ENCODE peak calls at places on chromosomes 12 and 14, in eight cellular contexts. One of them, this sample, is unnamed. For H3K4me1 and H3K27me3, the result is how much of the 10 kb centered on the place peaks cover.

GRCh38 chr12:110073049-110073831 is 24.9 kb upstream of the C12orf76 start:
- DNase-seq in heart left ventricle: no peak
- DNase-seq in stomach: no peak
- DNase-seq in ovary: no peak
- DNase-seq in trophoblast cell: no peak
- DNase-seq in IMR-90: no peak
- DNase-seq in naive thymus-derived CD4-positive, alpha-beta T cell: peak
- DNase-seq in body of pancreas: peak
- DNase-seq in this sample: no peak

GRCh38 chr12:2225736-2226135 is 172.9 kb downstream of the CACNA1C start:
- DNase-seq in heart left ventricle: no peak
- DNase-seq in stomach: no peak
- DNase-seq in ovary: no peak
- DNase-seq in trophoblast cell: no peak
- DNase-seq in IMR-90: peak
- DNase-seq in naive thymus-derived CD4-positive, alpha-beta T cell: no peak
- DNase-seq in body of pancreas: no peak
- DNase-seq in this sample: no peak

GRCh38 chr12:100384549-100384916 is 27.7 kb downstream of the SLC17A8 start:
- DNase-seq in heart left ventricle: no peak
- DNase-seq in stomach: no peak
- DNase-seq in ovary: no peak
- DNase-seq in trophoblast cell: no peak
- DNase-seq in IMR-90: no peak
- DNase-seq in naive thymus-derived CD4-positive, alpha-beta T cell: no peak
- DNase-seq in body of pancreas: no peak
- DNase-seq in this sample: no peak

GRCh38 chr12:102567031-102567985 is 86.9 kb upstream of the IGF1 start:
- DNase-seq in heart left ventricle: no peak
- DNase-seq in stomach: no peak
- DNase-seq in ovary: no peak
- DNase-seq in trophoblast cell: peak
- DNase-seq in IMR-90: peak
- DNase-seq in naive thymus-derived CD4-positive, alpha-beta T cell: no peak
- DNase-seq in body of pancreas: no peak
- DNase-seq in this sample: no peak

GRCh38 chr12:122641976-122642375 is 61.2 kb downstream of the HCAR2 start:
- DNase-seq in heart left ventricle: no peak
- DNase-seq in stomach: no peak
- DNase-seq in ovary: no peak
- DNase-seq in trophoblast cell: peak
- DNase-seq in IMR-90: peak
- DNase-seq in naive thymus-derived CD4-positive, alpha-beta T cell: no peak
- DNase-seq in body of pancreas: no peak
- DNase-seq in this sample: no peak

GRCh38 chr14:84819528-84819927 is 710.4 kb upstream of the FLRT2 start:
- DNase-seq in heart left ventricle: no peak
- DNase-seq in stomach: no peak
- DNase-seq in ovary: no peak
- DNase-seq in trophoblast cell: no peak
- DNase-seq in IMR-90: no peak
- DNase-seq in naive thymus-derived CD4-positive, alpha-beta T cell: no peak
- DNase-seq in body of pancreas: no peak
- DNase-seq in this sample: no peak

GRCh38 chr12:26204612-26205289 is 9.4 kb downstream of the SSPN start:
- DNase-seq in heart left ventricle: peak
- DNase-seq in stomach: no peak
- DNase-seq in ovary: peak
- DNase-seq in trophoblast cell: no peak
- DNase-seq in IMR-90: no peak
- DNase-seq in naive thymus-derived CD4-positive, alpha-beta T cell: no peak
- DNase-seq in body of pancreas: no peak
- DNase-seq in this sample: no peak

GRCh38 chr12:129300011-129300410 is 446.7 kb downstream of the GLT1D1 start:
- DNase-seq in heart left ventricle: no peak
- DNase-seq in stomach: no peak
- DNase-seq in ovary: no peak
- DNase-seq in trophoblast cell: no peak
- DNase-seq in IMR-90: no peak
- DNase-seq in naive thymus-derived CD4-positive, alpha-beta T cell: no peak
- DNase-seq in body of pancreas: no peak
- DNase-seq in this sample: no peak

GRCh38 chr14:37945959-37946358 is 261.7 kb upstream of the SSTR1 start:
- DNase-seq in heart left ventricle: no peak
- DNase-seq in stomach: no peak
- DNase-seq in ovary: no peak
- DNase-seq in trophoblast cell: no peak
- DNase-seq in IMR-90: no peak
- DNase-seq in naive thymus-derived CD4-positive, alpha-beta T cell: no peak
- DNase-seq in body of pancreas: no peak
- DNase-seq in this sample: no peak

GRCh38 chr12:66301944-66302826 is at the start of gene HELB:
- DNase-seq in heart left ventricle: peak
- DNase-seq in stomach: peak
- DNase-seq in ovary: peak
- DNase-seq in trophoblast cell: peak
- DNase-seq in IMR-90: peak
- DNase-seq in naive thymus-derived CD4-positive, alpha-beta T cell: peak
- DNase-seq in body of pancreas: peak
- DNase-seq in this sample: peak

DNA sequence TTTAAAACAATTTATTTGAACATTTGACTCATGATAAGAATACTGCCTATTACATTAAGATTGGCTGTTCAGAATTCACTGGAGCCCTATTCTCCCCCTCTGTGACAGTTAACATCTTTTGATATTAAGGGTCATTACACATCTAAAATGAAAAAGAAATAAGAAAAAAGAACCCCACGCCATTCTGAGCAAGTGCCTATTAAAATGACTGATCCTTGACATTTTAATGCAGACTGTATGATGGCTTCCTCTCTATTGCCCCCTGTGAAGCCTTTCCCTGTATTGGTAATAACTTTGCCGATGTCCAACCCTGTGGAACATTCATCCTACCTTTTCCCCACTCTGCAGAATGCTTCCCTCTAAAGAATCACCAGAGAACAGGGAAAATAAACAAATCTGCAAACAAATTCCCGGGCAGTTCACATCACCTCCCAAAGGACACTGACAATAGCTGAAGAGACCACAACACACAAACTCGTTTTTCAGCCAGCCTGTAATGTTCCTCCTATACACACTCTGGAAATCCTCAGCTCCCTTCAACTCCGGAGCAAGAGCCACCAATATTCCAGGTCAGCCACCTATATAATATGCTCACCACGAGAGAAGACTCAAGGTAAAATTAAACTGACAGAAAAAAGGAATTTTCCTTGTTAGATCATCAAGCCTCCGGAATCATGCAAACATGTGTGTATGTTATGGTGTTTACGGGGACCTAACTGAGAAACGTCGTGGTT is 2.1 kb downstream of the NIN start:
- DNase-seq in heart left ventricle: no peak
- DNase-seq in stomach: no peak
- DNase-seq in ovary: no peak
- DNase-seq in trophoblast cell: no peak
- DNase-seq in IMR-90: no peak
- DNase-seq in naive thymus-derived CD4-positive, alpha-beta T cell: no peak
- DNase-seq in body of pancreas: no peak
- DNase-seq in this sample: no peak
- H3K4me1 ChIP-seq in heart left ventricle: under half
- H3K4me1 ChIP-seq in stomach: under half
- H3K4me1 ChIP-seq in ovary: under half
- H3K4me1 ChIP-seq in trophoblast cell: under half
- H3K4me1 ChIP-seq in IMR-90: under half
- H3K4me1 ChIP-seq in naive thymus-derived CD4-positive, alpha-beta T cell: half or more
- H3K4me1 ChIP-seq in body of pancreas: under half
- H3K4me1 ChIP-seq in this sample: under half

GRCh38 chr12:98780261-98780660 is 135.2 kb downstream of the APAF1 start:
- DNase-seq in heart left ventricle: no peak
- DNase-seq in stomach: no peak
- DNase-seq in ovary: no peak
- DNase-seq in trophoblast cell: no peak
- DNase-seq in IMR-90: no peak
- DNase-seq in naive thymus-derived CD4-positive, alpha-beta T cell: no peak
- DNase-seq in body of pancreas: no peak
- DNase-seq in this sample: no peak
- H3K27me3 ChIP-seq in heart left ventricle: under half
- H3K27me3 ChIP-seq in stomach: under half
- H3K27me3 ChIP-seq in ovary: under half
- H3K27me3 ChIP-seq in trophoblast cell: under half
- H3K27me3 ChIP-seq in IMR-90: under half
- H3K27me3 ChIP-seq in naive thymus-derived CD4-positive, alpha-beta T cell: under half
- H3K27me3 ChIP-seq in body of pancreas: under half
- H3K27me3 ChIP-seq in this sample: under half

GRCh38 chr12:111222520-111222919 is 146.4 kb downstream of the PHETA1 start:
- DNase-seq in heart left ventricle: no peak
- DNase-seq in stomach: no peak
- DNase-seq in ovary: no peak
- DNase-seq in trophoblast cell: no peak
- DNase-seq in IMR-90: no peak
- DNase-seq in naive thymus-derived CD4-positive, alpha-beta T cell: no peak
- DNase-seq in body of pancreas: no peak
- DNase-seq in this sample: no peak
- H3K4me3 ChIP-seq in heart left ventricle: no peak
- H3K4me3 ChIP-seq in stomach: no peak
- H3K4me3 ChIP-seq in ovary: no peak
- H3K4me3 ChIP-seq in trophoblast cell: no peak
- H3K4me3 ChIP-seq in IMR-90: no peak
- H3K4me3 ChIP-seq in naive thymus-derived CD4-positive, alpha-beta T cell: no peak
- H3K4me3 ChIP-seq in body of pancreas: no peak
- H3K4me3 ChIP-seq in this sample: no peak

DNA sequence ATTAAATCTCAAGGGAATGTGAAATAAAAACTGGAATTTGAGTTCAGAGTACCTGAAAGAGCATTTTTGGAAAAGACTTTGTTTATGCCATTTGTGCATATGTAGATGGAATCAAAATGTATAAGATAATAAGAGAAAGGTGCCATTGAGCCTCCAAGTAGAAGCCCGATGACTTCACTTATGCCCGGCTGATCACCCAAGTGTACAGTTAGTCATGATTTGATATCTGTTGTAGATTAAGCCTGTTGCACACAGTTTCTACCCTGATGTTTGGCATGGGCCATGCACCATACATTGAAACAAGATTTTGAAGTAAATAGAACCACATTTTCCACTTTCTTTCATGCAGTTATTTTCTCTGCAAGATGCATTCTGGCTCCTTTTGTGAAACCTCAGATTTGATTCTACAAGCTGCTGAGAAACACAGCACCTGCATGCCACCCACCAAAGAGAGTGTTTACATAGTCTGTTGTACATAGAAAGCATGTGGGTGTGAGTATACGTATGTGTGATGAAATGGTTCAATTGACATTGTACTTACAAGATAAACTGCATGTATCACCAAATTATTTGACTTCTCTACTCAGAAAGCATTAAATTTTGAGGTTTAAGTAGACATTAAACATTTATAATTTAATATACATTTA is 772.5 kb downstream of the DIO2 start:
- DNase-seq in heart left ventricle: no peak
- DNase-seq in stomach: no peak
- DNase-seq in ovary: no peak
- DNase-seq in trophoblast cell: no peak
- DNase-seq in IMR-90: no peak
- DNase-seq in naive thymus-derived CD4-positive, alpha-beta T cell: no peak
- DNase-seq in body of pancreas: peak
- DNase-seq in this sample: no peak
- H3K4me1 ChIP-seq in heart left ventricle: under half
- H3K4me1 ChIP-seq in stomach: under half
- H3K4me1 ChIP-seq in ovary: under half
- H3K4me1 ChIP-seq in trophoblast cell: under half
- H3K4me1 ChIP-seq in IMR-90: under half
- H3K4me1 ChIP-seq in naive thymus-derived CD4-positive, alpha-beta T cell: under half
- H3K4me1 ChIP-seq in body of pancreas: under half
- H3K4me1 ChIP-seq in this sample: under half

GRCh38 chr12:34327671-34328070 is 305.4 kb downstream of the ALG10 start:
- DNase-seq in heart left ventricle: no peak
- DNase-seq in stomach: no peak
- DNase-seq in ovary: no peak
- DNase-seq in trophoblast cell: no peak
- DNase-seq in IMR-90: no peak
- DNase-seq in naive thymus-derived CD4-positive, alpha-beta T cell: no peak
- DNase-seq in body of pancreas: no peak
- DNase-seq in this sample: no peak
- H3K27me3 ChIP-seq in heart left ventricle: under half
- H3K27me3 ChIP-seq in stomach: under half
- H3K27me3 ChIP-seq in ovary: under half
- H3K27me3 ChIP-seq in trophoblast cell: under half
- H3K27me3 ChIP-seq in IMR-90: under half
- H3K27me3 ChIP-seq in naive thymus-derived CD4-positive, alpha-beta T cell: under half
- H3K27me3 ChIP-seq in body of pancreas: under half
- H3K27me3 ChIP-seq in this sample: under half

GRCh38 chr12:12741705-12742104 is 24.5 kb downstream of the CDKN1B start:
- DNase-seq in heart left ventricle: no peak
- DNase-seq in stomach: no peak
- DNase-seq in ovary: no peak
- DNase-seq in trophoblast cell: no peak
- DNase-seq in IMR-90: no peak
- DNase-seq in naive thymus-derived CD4-positive, alpha-beta T cell: no peak
- DNase-seq in body of pancreas: no peak
- DNase-seq in this sample: no peak
- H3K4me3 ChIP-seq in heart left ventricle: no peak
- H3K4me3 ChIP-seq in stomach: no peak
- H3K4me3 ChIP-seq in ovary: no peak
- H3K4me3 ChIP-seq in trophoblast cell: no peak
- H3K4me3 ChIP-seq in IMR-90: no peak
- H3K4me3 ChIP-seq in naive thymus-derived CD4-positive, alpha-beta T cell: no peak
- H3K4me3 ChIP-seq in body of pancreas: no peak
- H3K4me3 ChIP-seq in this sample: no peak